ENCODE peak calls at places on chromosomes 3 and 15, in nine cellular contexts. S is AG10803, N is BJ, V is IMR-90, Z is body of pancreas, X is psoas muscle, C is Peyer's patch, G is tibial artery, Y is ovary. Q is an unnamed sample.

GRCh38 chr3:36477655-36478054 is 97.4 kb downstream of the STAC start:
- DNase-seq in Z (no peak), N (peak), S (peak), G (peak), C (no peak), V (no peak), X (no peak), Y (no peak), Q (peak)

GRCh38 chr3:29307229-29307796 is 26.4 kb downstream of the RBMS3 start:
- DNase-seq in N (no peak), G (no peak), X (no peak), S (no peak), V (peak), C (no peak), Z (no peak), Y (no peak), Q (no peak)

GRCh38 chr3:94961423-94962100 is 898.7 kb downstream of the NSUN3 start:
- DNase-seq in Y (no peak), G (no peak), N (no peak), Z (no peak), X (no peak), V (no peak), C (no peak), S (no peak), Q (no peak)

GRCh38 chr3:39124876-39125836 is 17.7 kb downstream of the TTC21A start:
- DNase-seq in S (peak), X (no peak), Z (peak), Y (peak), N (no peak), V (peak), C (peak), G (no peak), Q (no peak)

GRCh38 chr3:80357761-80358160 is 590.0 kb upstream of the ROBO1 start:
- DNase-seq in C (no peak), V (no peak), Y (no peak), X (no peak), N (no peak), G (no peak), S (no peak), Z (no peak), Q (no peak)

GRCh38 chr3:159917141-159917540 is 71.5 kb upstream of the IL12A start:
- DNase-seq in Y (no peak), C (no peak), X (no peak), S (no peak), N (no peak), Z (no peak), V (no peak), G (no peak), Q (no peak)

GRCh38 chr15:62896969-62897486 is 145.5 kb upstream of the TPM1 start:
- DNase-seq in V (peak), S (peak), X (peak), Z (peak), N (peak), C (peak), G (peak), Y (peak), Q (peak)

GRCh38 chr3:52787246-52787645 is 7.3 kb upstream of the ITIH3 start:
- DNase-seq in Y (no peak), G (no peak), X (peak), Z (no peak), N (no peak), V (no peak), S (no peak), C (no peak), Q (no peak)

GRCh38 chr15:38708672-38709188 is 144.1 kb upstream of the RASGRP1 start:
- DNase-seq in V (peak), N (no peak), G (no peak), C (no peak), X (no peak), Y (no peak), S (peak), Z (no peak), Q (peak)

GRCh38 chr15:99503411-99503810 is 62.4 kb upstream of the MEF2A start:
- DNase-seq in Z (no peak), V (no peak), G (no peak), N (no peak), Y (no peak), C (no peak), S (no peak), X (no peak), Q (no peak)

GRCh38 chr3:101865751-101866509 is 16.6 kb downstream of the NFKBIZ start:
- DNase-seq in S (no peak), Z (peak), X (no peak), Y (no peak), C (no peak), G (no peak), N (no peak), V (peak), Q (peak)

GRCh38 chr3:39291903-39292329 is 12.1 kb upstream of the CX3CR1 start:
- DNase-seq in S (peak), X (peak), Y (peak), Z (peak), N (no peak), V (peak), G (peak), C (peak), Q (peak)

DNA sequence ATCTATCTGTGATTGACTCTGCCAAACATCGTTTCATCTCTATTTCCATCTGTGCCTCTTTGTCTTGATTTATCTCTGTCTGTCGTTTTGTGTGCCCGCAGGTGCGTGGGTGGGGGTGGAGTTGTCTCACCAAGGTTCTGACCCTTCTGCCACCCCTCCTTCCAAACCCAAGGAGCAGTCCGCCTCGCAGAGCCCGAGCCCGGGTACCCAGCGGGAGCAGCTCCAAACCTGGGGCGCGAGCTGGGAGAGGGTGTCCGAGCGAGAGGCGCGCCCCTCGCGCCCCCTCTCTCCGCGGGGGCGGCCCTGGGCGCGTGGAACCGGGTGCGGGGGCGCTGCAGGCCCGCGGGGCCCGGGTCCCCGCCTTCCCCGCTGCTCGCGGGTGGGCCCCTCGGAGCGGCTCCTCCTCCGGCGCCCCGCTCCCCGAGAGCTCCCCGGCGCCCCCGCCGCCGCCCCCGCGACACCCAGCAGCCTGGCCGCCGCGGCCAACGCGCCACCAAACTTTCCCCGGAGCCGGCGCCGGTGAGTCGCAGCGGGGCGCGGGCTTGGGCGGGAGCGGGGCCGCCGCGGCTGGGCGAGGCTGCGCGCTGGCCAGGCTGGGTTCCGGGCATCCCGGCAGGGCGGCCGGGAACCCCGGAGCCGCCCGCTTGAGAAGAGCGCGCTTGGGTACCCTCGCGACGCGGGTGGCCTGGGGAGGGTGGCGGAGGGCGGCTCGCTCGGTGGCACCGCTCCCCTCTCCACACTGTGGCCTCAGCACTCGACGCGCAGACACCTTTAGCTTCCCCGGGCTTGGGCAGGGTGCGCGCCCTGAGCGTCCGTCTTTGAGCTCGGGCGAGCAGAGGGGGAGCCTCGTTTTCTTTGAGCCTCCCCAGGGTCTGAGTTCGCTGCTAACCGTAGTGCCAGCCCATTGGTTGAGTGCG is at the start of gene HRH1:
- DNase-seq in N (no peak), Z (no peak), C (no peak), X (peak), G (peak), Y (peak), S (no peak), V (no peak), Q (peak)
- H3K4me3 ChIP-seq in N (peak), Z (no peak), C (peak), X (peak), G (peak), Y (peak), S (peak), V (peak), Q (peak)

DNA sequence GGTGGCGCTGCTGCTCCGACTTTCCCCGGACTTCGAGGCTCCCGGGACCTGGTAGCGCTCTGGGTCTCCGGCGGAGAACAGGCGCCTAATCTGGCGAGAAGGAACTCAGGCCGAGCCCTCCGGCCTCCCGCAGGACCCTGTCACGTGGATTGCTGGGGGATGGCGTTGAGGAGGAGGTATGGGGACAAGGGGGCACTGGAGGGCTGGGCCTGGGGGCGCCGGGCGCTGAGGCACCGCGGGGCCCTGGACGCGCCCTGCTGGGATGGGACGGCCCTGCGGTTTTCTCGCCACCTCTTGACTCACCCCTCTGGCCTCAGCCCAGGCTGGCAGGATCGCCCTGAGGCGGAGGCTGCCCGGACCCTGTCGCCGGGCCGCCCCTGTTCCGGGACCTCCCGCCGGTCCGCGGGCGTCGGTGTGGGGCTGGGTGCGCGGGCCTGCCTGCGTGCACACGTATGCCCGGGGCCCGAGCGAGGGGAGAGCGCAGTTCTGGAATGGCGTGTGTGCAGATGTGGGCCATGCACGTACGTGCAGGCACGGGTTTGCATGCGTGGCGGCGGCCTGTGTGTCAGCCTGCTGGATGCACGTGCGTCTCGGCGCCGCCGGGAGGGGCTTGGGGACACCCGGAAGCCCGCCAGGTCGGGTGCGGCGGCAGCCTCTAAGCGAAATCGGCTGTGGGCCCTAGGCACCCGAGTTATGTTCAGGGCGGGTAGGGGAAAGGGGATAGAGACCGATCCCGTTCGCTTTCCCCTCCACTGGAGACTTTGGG is 752 bp downstream of the C15orf39 start:
- DNase-seq in S (peak), G (peak), V (peak), N (no peak), X (peak), Z (peak), Y (peak), C (peak), Q (peak)
- TF ChIP-seq CTCF in S (no peak), G (no peak), V (no peak), N (no peak), X (no peak), Z (no peak), Y (peak), C (no peak), Q (no peak)

GRCh38 chr3:129002573-129003569 is 1.8 kb downstream of the EFCC1 start:
- DNase-seq in V (no peak), S (no peak), X (peak), N (no peak), Z (no peak), Y (peak), C (no peak), G (no peak), Q (no peak)
- H3K4me3 ChIP-seq in V (no peak), S (no peak), X (peak), N (no peak), Z (no peak), Y (no peak), C (peak), G (no peak), Q (no peak)

DNA sequence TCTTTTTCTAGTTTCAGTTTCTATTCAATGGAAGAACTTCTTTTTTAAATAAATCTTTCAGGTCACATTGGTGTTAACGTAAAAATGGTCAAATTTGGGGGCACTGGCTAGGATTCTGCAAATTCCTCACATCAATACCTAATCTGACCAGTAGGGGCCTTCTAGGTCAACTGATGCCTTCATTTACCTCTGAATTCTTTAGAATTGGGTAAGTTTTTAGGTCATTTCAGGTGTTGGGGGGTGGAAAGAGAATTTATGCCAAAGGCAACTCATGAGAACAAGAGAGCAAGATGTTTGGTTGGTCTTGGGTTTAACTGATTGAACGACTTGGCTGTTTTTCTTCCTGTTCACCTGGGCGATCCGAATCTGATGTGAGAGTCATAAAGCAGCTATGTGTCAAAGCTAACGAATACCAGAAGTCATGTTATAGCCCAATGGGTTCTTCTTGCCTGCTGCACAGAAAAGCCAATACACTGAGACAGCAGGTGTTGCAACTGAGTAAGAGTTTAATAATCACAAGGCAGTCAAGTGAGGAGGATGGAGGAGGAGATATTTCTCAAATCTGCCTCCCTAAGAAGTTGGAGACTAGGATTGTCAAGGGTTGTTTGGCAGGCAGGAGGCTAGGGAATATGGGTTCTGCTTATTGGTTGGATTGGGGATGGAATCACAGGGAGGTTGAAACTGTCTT is 15.3 kb downstream of the LRRC49 start:
- DNase-seq in Y (no peak), V (no peak), Z (no peak), G (no peak), X (no peak), N (no peak), S (no peak), C (no peak), Q (no peak)
- TF ChIP-seq CTCF in Y (no peak), V (no peak), Z (no peak), G (no peak), X (peak), N (peak), S (no peak), C (no peak), Q (no peak)

GRCh38 chr3:69745503-69745902 is 6.2 kb downstream of the MITF start:
- DNase-seq in N (no peak), S (no peak), C (no peak), G (no peak), Z (no peak), V (no peak), X (no peak), Y (no peak), Q (no peak)

GRCh38 chr3:69743975-69744374 is 4.7 kb downstream of the MITF start:
- DNase-seq in G (no peak), X (no peak), C (no peak), V (no peak), N (no peak), Z (no peak), S (no peak), Y (no peak), Q (no peak)

GRCh38 chr3:69744507-69744906 is 5.2 kb downstream of the MITF start:
- DNase-seq in X (no peak), G (no peak), C (no peak), S (no peak), V (no peak), Z (no peak), Y (no peak), N (no peak), Q (peak)

GRCh38 chr3:69747511-69748248 is 8.4 kb downstream of the MITF start:
- DNase-seq in N (no peak), G (no peak), Z (no peak), X (no peak), V (peak), S (no peak), C (no peak), Y (no peak), Q (no peak)

DNA sequence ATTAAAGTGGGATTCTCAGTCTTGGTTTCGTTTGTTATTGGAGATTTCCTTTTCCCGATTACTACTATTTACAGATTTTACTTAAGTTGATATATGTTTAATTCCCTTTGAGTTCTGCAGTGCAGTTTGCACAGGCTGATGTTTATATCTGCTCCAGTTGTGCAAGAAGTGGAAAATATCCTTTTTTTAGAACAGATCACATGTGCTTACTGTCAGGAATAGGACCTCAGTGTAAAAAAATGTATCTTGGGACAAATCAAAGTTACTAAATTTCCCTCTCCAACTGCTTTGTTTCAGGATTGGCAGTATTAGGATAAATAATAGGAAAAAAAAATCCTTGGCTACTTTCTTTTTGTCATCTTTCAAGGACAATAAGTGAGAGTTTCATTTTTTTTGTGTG is 6.9 kb downstream of the MITF start:
- DNase-seq in N (no peak), C (no peak), Y (no peak), G (no peak), X (no peak), Z (no peak), V (peak), S (no peak), Q (peak)
- H3K4me3 ChIP-seq in N (no peak), C (no peak), Y (peak), G (peak), X (peak), Z (no peak), V (no peak), S (no peak), Q (no peak)

GRCh38 chr15:78571382-78571781 is 6.1 kb downstream of the CHRNA5 start:
- DNase-seq in C (no peak), Y (no peak), G (no peak), V (no peak), X (no peak), N (no peak), Z (no peak), S (no peak), Q (no peak)

GRCh38 chr15:78570710-78571109 is 5.4 kb downstream of the CHRNA5 start:
- DNase-seq in C (no peak), S (no peak), N (no peak), X (no peak), G (no peak), Z (no peak), V (no peak), Y (no peak), Q (no peak)

DNA sequence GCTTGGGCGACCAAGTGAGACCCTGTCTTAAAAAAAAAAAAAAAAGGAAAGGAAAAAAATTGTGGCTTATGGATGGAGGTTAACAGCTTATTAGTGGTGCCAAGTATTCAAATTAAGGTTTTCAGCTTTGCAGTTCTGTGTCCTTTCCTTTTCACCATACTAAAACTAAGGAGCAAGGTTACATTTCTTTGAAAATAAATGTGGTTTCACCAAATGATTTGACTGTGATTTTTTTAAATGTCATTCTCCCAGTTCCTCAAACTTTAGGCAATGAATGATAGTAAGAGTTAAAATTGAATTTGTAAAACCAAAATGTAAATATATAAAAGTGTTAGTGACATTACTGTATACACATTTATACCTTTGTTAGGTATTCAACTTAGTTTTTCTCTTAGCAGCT is 9.6 kb downstream of the CHRNA5 start:
- DNase-seq in N (no peak), C (no peak), S (no peak), Y (no peak), V (no peak), Z (no peak), X (no peak), G (no peak), Q (no peak)
- TF ChIP-seq CTCF in N (no peak), C (no peak), S (no peak), Y (no peak), V (no peak), Z (no peak), X (no peak), G (no peak), Q (no peak)

GRCh38 chr3:9916346-9916733 is 558 bp upstream of the IL17RC start:
- DNase-seq in N (no peak), G (no peak), S (peak), Z (peak), Y (no peak), C (no peak), X (no peak), V (peak), Q (peak)
- H3K4me3 ChIP-seq in N (peak), G (peak), S (peak), Z (no peak), Y (peak), C (peak), X (peak), V (peak), Q (peak)

Q was measured in foreskin fibroblast.